ENCODE peak calls at places on chromosomes 11 and 22, in eight cellular contexts. W is cardiac fibroblast, G is A549, O is SK-MEL-5, V is GM13977, E is amygdala, J is spleen, L is colonic mucosa. B is an unnamed sample.

GRCh38 chr11:18236664-18237356 is at the start of gene SAA4:
- DNase-seq in W (no peak), G (no peak), O (no peak), V (no peak), E (no peak), J (no peak), L (no peak), B (no peak)

GRCh38 chr11:121965330-121965729 is 150.7 kb downstream of the BLID start:
- DNase-seq in W (peak; percentile 72), G (peak; percentile 4), O (no peak), V (no peak), E (no peak), J (no peak), L (no peak), B (no peak)

GRCh38 chr22:37340331-37341262 is 58.3 kb downstream of the CYTH4 start:
- DNase-seq in W (no peak), G (no peak), O (no peak), V (no peak), E (no peak), J (no peak), L (no peak), B (no peak)

GRCh38 chr11:61071208-61071681 is 31.0 kb upstream of the CD5 start:
- DNase-seq in W (no peak), G (no peak), O (no peak), V (peak; percentile 74), E (no peak), J (peak; percentile 86), L (no peak), B (no peak)

GRCh38 chr11:35165416-35166368 is 26.7 kb downstream of the CD44 start:
- DNase-seq in W (peak; percentile 88), G (peak; percentile 31), O (peak; percentile 81), V (peak; percentile 69), E (no peak), J (peak; percentile 84), L (peak; percentile 56), B (no peak)

GRCh38 chr22:22816766-22817410 is 70.7 kb upstream of the IGLL5 start:
- DNase-seq in W (no peak), G (no peak), O (no peak), V (no peak), E (no peak), J (peak; percentile 54), L (no peak), B (no peak)

GRCh38 chr22:41943661-41944209 is 3.2 kb downstream of the CENPM start:
- DNase-seq in W (no peak), G (no peak), O (no peak), V (no peak), E (no peak), J (no peak), L (peak; percentile 66), B (no peak)

GRCh38 chr11:117519590-117519989 is 191.9 kb downstream of the CEP164 start:
- DNase-seq in W (no peak), G (no peak), O (no peak), V (no peak), E (no peak), J (no peak), L (no peak), B (no peak)

GRCh38 chr11:85595285-85595884 is 31.8 kb downstream of the DLG2 start:
- DNase-seq in W (peak; percentile 71), G (peak; percentile 62), O (peak; percentile 65), V (peak; percentile 34), E (no peak), J (no peak), L (no peak), B (peak; percentile 62)

GRCh38 chr22:27416553-27417427 is 384.8 kb downstream of the MN1 start:
- DNase-seq in W (peak; percentile 93), G (peak; percentile 20), O (no peak), V (no peak), E (no peak), J (no peak), L (no peak), B (no peak)

GRCh38 chr11:59135648-59136461 is 6.8 kb upstream of the FAM111A start:
- DNase-seq in W (peak; percentile 83), G (peak; percentile 73), O (peak; percentile 74), V (peak; percentile 78), E (peak; percentile 65), J (peak; percentile 97), L (peak; percentile 87), B (peak; percentile 77)

GRCh38 chr11:5297671-5298070 is 4.1 kb downstream of the OR51B4 start:
- DNase-seq in W (peak; percentile 34), G (no peak), O (no peak), V (no peak), E (no peak), J (no peak), L (no peak), B (no peak)

GRCh38 chr22:39290248-39290720 is 29.1 kb downstream of the RPL3 start:
- DNase-seq in W (no peak), G (no peak), O (no peak), V (no peak), E (no peak), J (peak; percentile 61), L (no peak), B (no peak)

GRCh38 chr11:33531743-33532181 is 168.9 kb downstream of the C11orf91 start:
- DNase-seq in W (peak; percentile 61), G (no peak), O (no peak), V (no peak), E (no peak), J (no peak), L (no peak), B (no peak)

GRCh38 chr11:103648054-103648453 is 388.4 kb upstream of the DDI1 start:
- DNase-seq in W (no peak), G (no peak), O (no peak), V (no peak), E (no peak), J (no peak), L (no peak), B (no peak)

B was measured in Caco-2.